ENCODE peak calls at places on chromosomes 11 and 22, in five cellular contexts. Z is activated CD4-positive, alpha-beta T cell treated with anti-CD3 and anti-CD28 coated beads, Interleukin-2, amount 50 U/mL, for 48 hours; A is thyroid gland; V is lung; I is stimulated activated CD8-positive, alpha-beta memory T cell treated with anti-CD3 and anti-CD28 coated beads, Interleukin-7, amount 100 ng/mL, for 1 hour. M is an unnamed sample.

GRCh38 chr11:63841554-63841953 is 2.6 kb downstream of the MARK2 start:
- DNase-seq in Z (no peak), A (peak), V (peak), I (no peak), M (no peak)

GRCh38 chr11:110720646-110721283 is 8.5 kb upstream of the ARHGAP20 start:
- DNase-seq in Z (no peak), A (no peak), V (no peak), I (no peak), M (no peak)

GRCh38 chr22:39291501-39291900 is 27.9 kb downstream of the RPL3 start:
- DNase-seq in Z (no peak), A (no peak), V (no peak), I (no peak), M (no peak)

GRCh38 chr11:27977031-27977430 is 130.9 kb downstream of the KIF18A start:
- DNase-seq in Z (no peak), A (no peak), V (no peak), I (no peak), M (no peak)

GRCh38 chr11:58622344-58622743 is at the start of gene CNTF:
- DNase-seq in Z (no peak), A (no peak), V (no peak), I (no peak), M (no peak)

GRCh38 chr22:48784701-48785503 is 1042.8 kb downstream of the BRD1 start:
- DNase-seq in Z (no peak), A (no peak), V (peak), I (no peak), M (no peak)

GRCh38 chr11:117795726-117796455 is 1.1 kb downstream of the DSCAML1 start:
- DNase-seq in Z (no peak), A (no peak), V (no peak), I (no peak), M (no peak)

GRCh38 chr11:43920598-43921419 is 21.6 kb upstream of the C11orf96 start:
- DNase-seq in Z (peak), A (no peak), V (peak), I (no peak), M (no peak)

GRCh38 chr11:69640995-69641581 is at the start of gene CCND1:
- DNase-seq in Z (peak), A (peak), V (peak), I (no peak), M (peak)

GRCh38 chr11:83687787-83688186 is 401.6 kb upstream of the CCDC90B start:
- DNase-seq in Z (no peak), A (peak), V (no peak), I (no peak), M (no peak)

GRCh38 chr22:31340360-31340759 is 5.8 kb downstream of the PATZ1 start:
- DNase-seq in Z (no peak), A (peak), V (no peak), I (no peak), M (no peak)

GRCh38 chr22:38203090-38203810 is 1.5 kb downstream of the MAFF start:
- DNase-seq in Z (peak), A (peak), V (peak), I (no peak), M (peak)

GRCh38 chr22:18152519-18152918 is 2.5 kb downstream of the USP18 start:
- DNase-seq in Z (peak), A (no peak), V (no peak), I (no peak), M (no peak)

GRCh38 chr22:39522567-39523300 is 2.4 kb downstream of the ATF4 start:
- DNase-seq in Z (peak), A (peak), V (no peak), I (no peak), M (peak)

GRCh38 chr11:22659783-22660182 is 6.6 kb upstream of the GAS2 start:
- DNase-seq in Z (no peak), A (no peak), V (no peak), I (no peak), M (no peak)

GRCh38 chr22:46367707-46368191 is 32.2 kb downstream of the TRMU start:
- DNase-seq in Z (peak), A (peak), V (peak), I (peak), M (peak)

GRCh38 chr22:31917227-31917921 is 27.0 kb upstream of the YWHAH start:
- DNase-seq in Z (peak), A (no peak), V (peak), I (no peak), M (no peak)

GRCh38 chr22:50199836-50200332 is 927 bp upstream of the SELENOO start:
- DNase-seq in Z (peak), A (no peak), V (no peak), I (no peak), M (no peak)

GRCh38 chr22:30253205-30253852 is 6.8 kb upstream of the LIF start:
- DNase-seq in Z (no peak), A (peak), V (peak), I (no peak), M (peak)

GRCh38 chr11:21180194-21180593 is 510.8 kb downstream of the NELL1 start:
- DNase-seq in Z (no peak), A (no peak), V (no peak), I (no peak), M (no peak)

GRCh38 chr11:130623909-130624668 is 175.6 kb downstream of the ADAMTS15 start:
- DNase-seq in Z (no peak), A (no peak), V (no peak), I (no peak), M (no peak)

GRCh38 chr11:96204721-96205459 is 138.1 kb downstream of the MAML2 start:
- DNase-seq in Z (peak), A (no peak), V (no peak), I (no peak), M (no peak)

GRCh38 chr11:55914482-55914881 is at the start of gene OR5W2:
- DNase-seq in Z (no peak), A (no peak), V (no peak), I (no peak), M (no peak)

GRCh38 chr11:64283092-64283491 is 1.4 kb downstream of the BAD start:
- DNase-seq in Z (no peak), A (no peak), V (no peak), I (no peak), M (no peak)

GRCh38 chr11:1481861-1482441 is 4.6 kb downstream of the MOB2 start:
- DNase-seq in Z (no peak), A (peak), V (no peak), I (no peak), M (peak)

GRCh38 chr11:101475699-101476098 is 108.1 kb downstream of the TRPC6 start:
- DNase-seq in Z (no peak), A (no peak), V (no peak), I (no peak), M (no peak)

GRCh38 chr11:10444725-10445286 is 10.3 kb upstream of the AMPD3 start:
- DNase-seq in Z (no peak), A (no peak), V (no peak), I (no peak), M (no peak)

GRCh38 chr11:47172740-47173139 is 3.9 kb downstream of the ARFGAP2 start:
- DNase-seq in Z (no peak), A (no peak), V (no peak), I (no peak), M (no peak)

GRCh38 chr11:60918251-60918940 is 4.4 kb downstream of the TMEM109 start:
- DNase-seq in Z (no peak), A (no peak), V (no peak), I (no peak), M (no peak)

GRCh38 chr11:3949132-3949531 is 93.7 kb downstream of the STIM1 start:
- DNase-seq in Z (no peak), A (no peak), V (no peak), I (no peak), M (no peak)

GRCh38 chr22:29299136-29299900 is 7.1 kb upstream of the GAS2L1 start:
- DNase-seq in Z (no peak), A (no peak), V (no peak), I (no peak), M (no peak)

M was measured in body of pancreas.